ENCODE peak calls at places on chromosome 5, in nine cellular contexts. J, W, Q, T, H, P, M, E and D are unnamed samples.

GRCh38 chr5:170145462-170145861 is 39.8 kb downstream of the FOXI1 start:
- DNase-seq in J (no peak), W (no peak), Q (no peak), T (no peak), H (no peak), P (no peak), M (no peak), E (no peak), D (no peak)

GRCh38 chr5:170597109-170597741 is 93.4 kb downstream of the KCNIP1 start:
- DNase-seq in J (peak), W (no peak), Q (no peak), T (peak), H (no peak), P (no peak), M (no peak), E (peak), D (no peak)

GRCh38 chr5:14501353-14502162 is 80.0 kb upstream of the OTULINL start:
- DNase-seq in J (no peak), W (no peak), Q (no peak), T (no peak), H (no peak), P (no peak), M (no peak), E (no peak), D (peak)

GRCh38 chr5:93607367-93608258 is 24.6 kb downstream of the NR2F1 start:
- DNase-seq in J (peak), W (no peak), Q (peak), T (no peak), H (no peak), P (no peak), M (no peak), E (peak), D (no peak)

GRCh38 chr5:168850683-168851082 is 271.5 kb upstream of the PANK3 start:
- DNase-seq in J (no peak), W (no peak), Q (no peak), T (no peak), H (no peak), P (no peak), M (no peak), E (no peak), D (no peak)

GRCh38 chr5:74579215-74579614 is 61.3 kb downstream of the ENC1 start:
- DNase-seq in J (no peak), W (no peak), Q (no peak), T (peak), H (no peak), P (peak), M (no peak), E (peak), D (no peak)

GRCh38 chr5:156481741-156482140 is 154.8 kb downstream of the SGCD start:
- DNase-seq in J (no peak), W (no peak), Q (no peak), T (no peak), H (no peak), P (no peak), M (no peak), E (no peak), D (no peak)

GRCh38 chr5:98700730-98701129 is 72.7 kb upstream of the RGMB start:
- DNase-seq in J (no peak), W (no peak), Q (no peak), T (no peak), H (no peak), P (no peak), M (no peak), E (no peak), D (no peak)

GRCh38 chr5:80688648-80689420 is 34.1 kb upstream of the DHFR start:
- DNase-seq in J (no peak), W (no peak), Q (no peak), T (no peak), H (no peak), P (no peak), M (no peak), E (no peak), D (no peak)

GRCh38 chr5:80852331-80853245 is 107.6 kb upstream of the RASGRF2 start:
- DNase-seq in J (peak), W (no peak), Q (peak), T (no peak), H (no peak), P (no peak), M (no peak), E (no peak), D (no peak)

GRCh38 chr5:141811287-141812155 is 66.7 kb downstream of the PCDH1 start:
- DNase-seq in J (peak), W (peak), Q (no peak), T (peak), H (no peak), P (peak), M (no peak), E (no peak), D (no peak)

GRCh38 chr5:124996023-124996763 is 249.8 kb upstream of the ZNF608 start:
- DNase-seq in J (peak), W (no peak), Q (peak), T (no peak), H (no peak), P (no peak), M (no peak), E (peak), D (no peak)

GRCh38 chr5:139141841-139142240 is 56.3 kb downstream of the SIL1 start:
- DNase-seq in J (peak), W (peak), Q (peak), T (no peak), H (no peak), P (no peak), M (peak), E (no peak), D (no peak)

GRCh38 chr5:109866051-109866450 is 176.3 kb downstream of the MAN2A1 start:
- DNase-seq in J (peak), W (no peak), Q (peak), T (no peak), H (no peak), P (no peak), M (peak), E (peak), D (no peak)

GRCh38 chr5:152953788-152954483 is 536.5 kb upstream of the GRIA1 start:
- DNase-seq in J (no peak), W (no peak), Q (no peak), T (no peak), H (no peak), P (no peak), M (no peak), E (no peak), D (no peak)

GRCh38 chr5:123423278-123424149 is at the start of gene CEP120:
- DNase-seq in J (peak), W (peak), Q (peak), T (peak), H (peak), P (peak), M (peak), E (peak), D (peak)

GRCh38 chr5:882253-883185 is 10.1 kb downstream of the BRD9 start:
- DNase-seq in J (no peak), W (no peak), Q (no peak), T (no peak), H (no peak), P (no peak), M (no peak), E (no peak), D (no peak)

GRCh38 chr5:151223447-151224264 is at the start of gene CCDC69:
- DNase-seq in J (peak), W (no peak), Q (peak), T (peak), H (no peak), P (peak), M (no peak), E (peak), D (no peak)

GRCh38 chr5:96597441-96598020 is 64.6 kb upstream of the CAST start:
- DNase-seq in J (no peak), W (no peak), Q (peak), T (no peak), H (no peak), P (no peak), M (no peak), E (no peak), D (no peak)

GRCh38 chr5:128349044-128349629 is 188.9 kb downstream of the FBN2 start:
- DNase-seq in J (no peak), W (no peak), Q (no peak), T (no peak), H (no peak), P (no peak), M (no peak), E (peak), D (no peak)